ENCODE peak calls at places on chromosomes 11 and 22, in five cellular contexts. T is iris pigment epithelial cell; X is HFFc6; F is activated CD8-positive, alpha-beta T cell treated with anti-CD3 and anti-CD28 coated beads, Interleukin-2, amount 10 ng/mL, durations not matched to agents 7 days and 5 days; C is type B pancreatic cell. N is an unnamed sample.

GRCh38 chr11:130024356-130024755 is 21.7 kb upstream of the PRDM10 start:
- DNase-seq in X (peak), F (no peak), C (no peak), T (no peak), N (no peak)

GRCh38 chr11:102279641-102280170 is 37.6 kb upstream of the BIRC3 start:
- DNase-seq in C (no peak), F (no peak), X (peak), T (peak), N (peak)

GRCh38 chr11:3971756-3972404 is 116.4 kb downstream of the STIM1 start:
- DNase-seq in F (no peak), T (peak), X (peak), C (no peak), N (no peak)

GRCh38 chr22:48179571-48180546 is 1417.4 kb downstream of the TBC1D22A start:
- DNase-seq in T (no peak), C (no peak), F (no peak), X (no peak), N (no peak)

GRCh38 chr22:44154431-44154942 is 26.2 kb upstream of the PARVG start:
- DNase-seq in F (peak), T (peak), C (no peak), X (no peak), N (no peak)

GRCh38 chr22:20957118-20957690 is 9.9 kb upstream of the AIFM3 start:
- DNase-seq in F (no peak), C (no peak), X (no peak), T (peak), N (no peak)

GRCh38 chr11:64959498-64959897 is 12.4 kb downstream of the MAJIN start:
- DNase-seq in C (no peak), X (no peak), T (no peak), F (no peak), N (no peak)

GRCh38 chr22:49179175-49179574 is 648.5 kb downstream of the BRD1 start:
- DNase-seq in T (no peak), C (no peak), X (no peak), F (no peak), N (no peak)

GRCh38 chr11:3845670-3846069 is 4.9 kb upstream of the RHOG start:
- DNase-seq in F (no peak), T (no peak), C (no peak), X (no peak), N (no peak)

GRCh38 chr22:25492162-25492561 is 72.3 kb upstream of the GRK3 start:
- DNase-seq in X (no peak), C (no peak), F (no peak), T (no peak), N (no peak)

GRCh38 chr11:4658629-4659453 is 15.1 kb downstream of the OR51E1 start:
- DNase-seq in X (no peak), T (peak), F (no peak), C (no peak), N (no peak)